ENCODE peak calls at places on chromosomes 12 and 14, in seven cellular contexts. Q, W, A, B, Z, F and S are unnamed samples.

GRCh38 chr12:25287610-25288009 is 36.9 kb upstream of the KRAS start:
- DNase-seq in Q (no peak), W (no peak), A (no peak), B (no peak), Z (no peak), F (no peak), S (no peak)

GRCh38 chr14:90061849-90062794 is at the start of gene KCNK13:
- DNase-seq in Q (no peak), W (no peak), A (peak; percentile 8), B (peak; percentile 74), Z (peak; percentile 39), F (peak; percentile 71), S (peak; percentile 31)

GRCh38 chr12:132700212-132700913 is 10.3 kb upstream of the PGAM5 start:
- DNase-seq in Q (peak; percentile 44), W (peak; percentile 45), A (no peak), B (no peak), Z (no peak), F (no peak), S (no peak)

GRCh38 chr12:94245984-94246383 is 97.6 kb downstream of the PLXNC1 start:
- DNase-seq in Q (no peak), W (no peak), A (no peak), B (no peak), Z (no peak), F (no peak), S (no peak)

GRCh38 chr12:49165114-49165513 is 23.8 kb downstream of the TUBA1A start:
- DNase-seq in Q (no peak), W (no peak), A (no peak), B (no peak), Z (no peak), F (no peak), S (no peak)

GRCh38 chr14:83463500-83464098 is 1929.9 kb upstream of the SEL1L start:
- DNase-seq in Q (no peak), W (peak; percentile 12), A (peak; percentile 23), B (peak; percentile 7), Z (no peak), F (peak; percentile 56), S (no peak)

GRCh38 chr14:76152333-76152681 is 585 bp downstream of the GPATCH2L start:
- DNase-seq in Q (peak; percentile 40), W (peak; percentile 60), A (peak; percentile 82), B (peak; percentile 64), Z (peak; percentile 68), F (no peak), S (peak; percentile 64)

GRCh38 chr12:76049575-76050251 is 18.1 kb upstream of the PHLDA1 start:
- DNase-seq in Q (no peak), W (no peak), A (no peak), B (no peak), Z (no peak), F (no peak), S (no peak)

GRCh38 chr14:38208825-38209562 is 1.3 kb downstream of the SSTR1 start:
- DNase-seq in Q (no peak), W (peak; percentile 33), A (no peak), B (no peak), Z (no peak), F (peak; percentile 79), S (no peak)

GRCh38 chr14:59301354-59301753 is 112.9 kb downstream of the DAAM1 start:
- DNase-seq in Q (peak; percentile 53), W (peak; percentile 78), A (no peak), B (no peak), Z (peak; percentile 21), F (no peak), S (peak; percentile 12)
- TF ChIP-seq TAF1 in Q (no peak), W (no peak), A (no peak), B (no peak), Z (no peak), F (no peak), S (no peak)

GRCh38 chr14:22390824-22391461 is 198.1 kb downstream of the DAD1 start:
- DNase-seq in Q (peak; percentile 63), W (peak; percentile 41), A (no peak), B (no peak), Z (no peak), F (no peak), S (no peak)

GRCh38 chr14:22390195-22390594 is 198.8 kb downstream of the DAD1 start:
- DNase-seq in Q (no peak), W (no peak), A (no peak), B (no peak), Z (no peak), F (no peak), S (no peak)

GRCh38 chr14:22386924-22387775 is 201.9 kb downstream of the DAD1 start:
- DNase-seq in Q (peak; percentile 77), W (peak; percentile 88), A (peak; percentile 78), B (peak; percentile 73), Z (peak; percentile 30), F (peak; percentile 80), S (peak; percentile 44)

GRCh38 chr14:22387776-22388241 is 201.2 kb downstream of the DAD1 start:
- DNase-seq in Q (no peak), W (no peak), A (no peak), B (peak; percentile 7), Z (no peak), F (no peak), S (no peak)

GRCh38 chr14:22388669-22389625 is 200.1 kb downstream of the DAD1 start:
- DNase-seq in Q (no peak), W (peak; percentile 67), A (no peak), B (no peak), Z (no peak), F (no peak), S (no peak)
- TF ChIP-seq TAF1 in Q (no peak), W (no peak), A (no peak), B (no peak), Z (no peak), F (no peak), S (no peak)

DNA sequence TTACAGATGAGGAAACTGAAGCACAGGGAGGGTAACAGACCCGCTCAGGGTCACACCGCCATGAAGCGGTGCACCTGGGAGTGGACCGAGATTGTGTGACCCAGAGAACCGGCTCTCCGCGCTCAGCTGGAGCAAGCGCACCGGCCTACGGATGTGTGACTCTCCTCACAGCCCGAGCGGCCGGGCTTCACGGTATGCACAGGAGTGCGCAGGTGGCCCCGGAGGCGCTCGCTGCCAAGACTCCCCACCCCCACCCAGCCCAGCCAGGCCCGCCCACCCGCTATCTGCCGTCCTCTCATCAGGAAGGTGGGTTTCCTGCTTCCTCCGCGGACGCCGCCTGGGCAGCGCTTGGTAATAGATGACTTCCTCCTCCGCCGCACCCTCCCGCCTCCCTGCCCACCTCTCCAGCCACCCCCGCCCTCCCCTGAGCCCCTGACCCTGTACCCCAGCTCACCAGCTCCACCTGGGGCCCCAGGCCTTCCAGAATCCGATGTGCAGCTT is 110.7 kb downstream of the NCOR2 start:
- DNase-seq in Q (no peak), W (no peak), A (no peak), B (no peak), Z (peak; percentile 73), F (no peak), S (peak; percentile 76)
- TF ChIP-seq TAF1 in Q (no peak), W (no peak), A (no peak), B (no peak), Z (no peak), F (no peak), S (no peak)

DNA sequence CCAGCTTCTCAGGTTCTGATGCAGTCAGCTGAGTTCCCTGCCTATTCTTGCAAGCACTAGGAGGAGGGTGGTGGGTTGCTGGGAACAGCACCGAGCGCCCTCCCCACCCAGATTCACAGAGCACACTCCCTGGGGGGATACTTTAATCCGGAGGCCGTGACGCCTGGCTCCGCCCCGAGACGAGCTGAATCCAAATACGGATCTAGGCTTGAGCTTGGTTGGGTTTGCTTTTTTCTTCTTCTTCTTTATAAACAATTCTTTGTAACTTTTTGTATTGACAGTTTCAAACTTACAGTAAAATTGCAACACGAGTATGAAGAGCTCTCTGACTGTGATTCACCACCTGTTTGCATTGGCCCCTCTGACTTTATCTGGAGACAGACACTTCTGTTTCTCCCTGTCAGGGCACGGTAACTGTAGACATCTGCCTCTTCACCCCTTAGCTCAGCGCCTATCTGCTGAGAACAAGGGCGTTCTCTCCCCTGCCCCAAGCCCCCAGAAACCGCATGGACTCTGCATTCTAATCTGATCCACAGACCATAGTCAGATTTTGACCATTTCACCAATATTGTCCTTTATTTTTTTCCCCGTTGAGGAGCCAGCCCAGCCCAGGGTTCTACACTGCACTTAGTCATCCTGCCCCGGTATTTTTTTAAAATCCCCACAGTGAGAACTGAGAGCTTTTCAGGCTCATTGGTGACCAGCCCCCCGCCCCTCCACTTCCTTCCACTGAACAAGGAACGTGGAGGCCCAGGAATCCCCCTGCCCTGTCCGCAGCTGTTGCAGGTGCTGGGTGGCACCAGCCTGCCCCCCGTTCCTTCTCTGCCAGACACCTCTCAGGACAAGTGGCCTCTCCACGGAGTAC is 11.5 kb downstream of the RHOF start:
- DNase-seq in Q (no peak), W (peak; percentile 68), A (peak; percentile 74), B (no peak), Z (no peak), F (no peak), S (no peak)
- TF ChIP-seq TAF1 in Q (no peak), W (no peak), A (no peak), B (no peak), Z (no peak), F (no peak), S (no peak)

GRCh38 chr14:65599375-65599774 is 186.8 kb downstream of the FUT8 start:
- DNase-seq in Q (no peak), W (no peak), A (no peak), B (no peak), Z (no peak), F (no peak), S (no peak)
- TF ChIP-seq TAF1 in Q (no peak), W (no peak), A (no peak), B (no peak), Z (no peak), F (no peak), S (no peak)

DNA sequence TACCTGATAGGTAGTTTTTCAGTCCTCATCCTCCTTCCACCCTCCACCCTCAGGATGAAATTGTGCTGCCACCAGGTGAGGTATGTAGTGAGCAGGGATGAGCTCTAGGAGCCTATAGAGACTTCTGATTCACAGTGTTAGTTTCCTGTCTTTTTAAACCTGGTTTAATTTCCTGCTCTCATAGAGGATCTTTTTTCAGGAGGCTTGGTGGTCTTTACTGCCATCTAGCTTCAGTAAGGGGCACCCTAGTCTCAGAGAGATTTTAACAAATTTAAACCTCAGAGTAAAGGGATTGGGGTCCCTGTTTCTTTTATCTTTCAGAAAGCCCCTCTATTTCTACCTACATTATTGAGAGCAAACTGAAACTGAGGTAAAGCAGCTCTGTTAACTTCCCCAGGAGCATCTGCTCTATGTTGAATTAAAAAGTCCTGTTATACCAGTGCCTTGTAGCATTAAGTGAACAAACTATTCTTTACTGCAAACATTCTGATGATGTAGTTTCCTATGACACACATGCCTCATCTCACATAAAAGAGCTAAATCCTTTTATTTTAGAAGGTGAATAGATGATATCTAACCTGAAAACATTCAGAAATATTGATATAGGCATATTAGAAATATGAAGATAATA is 172.2 kb upstream of the DDHD1 start:
- DNase-seq in Q (no peak), W (no peak), A (no peak), B (peak; percentile 7), Z (no peak), F (no peak), S (no peak)
- TF ChIP-seq TAF1 in Q (no peak), W (no peak), A (no peak), B (no peak), Z (no peak), F (no peak), S (no peak)